ENCODE peak calls at places on chromosome 1, in ten cellular contexts. I is BJ, D is spleen, C is WTC11, Z is astrocyte of the spinal cord, W is lower lobe of right lung, L is cardiac fibroblast, B is GM10248, N is endothelial cell of umbilical vein, A is PC-9. X is an unnamed sample.

GRCh38 chr1:162235261-162235780 is 141.3 kb downstream of the SPATA46 start:
- DNase-seq in I (peak; percentile 94), D (no peak), C (no peak), Z (peak; percentile 66), W (no peak), L (peak; percentile 22), B (no peak), N (no peak), A (no peak), X (peak; percentile 65)

GRCh38 chr1:215457213-215457612 is 109.9 kb upstream of the KCTD3 start:
- DNase-seq in I (no peak), D (no peak), C (no peak), Z (no peak), W (no peak), L (no peak), B (no peak), N (no peak), A (no peak), X (no peak)

GRCh38 chr1:100246738-100247137 is 2.9 kb downstream of the DBT start:
- DNase-seq in I (no peak), D (no peak), C (no peak), Z (no peak), W (no peak), L (no peak), B (no peak), N (no peak), A (no peak), X (no peak)

GRCh38 chr1:145845144-145845513 is 301 bp upstream of the NUDT17 start:
- DNase-seq in I (no peak), D (no peak), C (no peak), Z (no peak), W (no peak), L (no peak), B (peak; percentile 77), N (no peak), A (no peak), X (no peak)

GRCh38 chr1:100538935-100539835 is 1.2 kb downstream of the GPR88 start:
- DNase-seq in I (no peak), D (peak; percentile 82), C (peak; percentile 41), Z (no peak), W (peak; percentile 56), L (peak; percentile 11), B (peak; percentile 30), N (peak; percentile 32), A (no peak), X (no peak)

GRCh38 chr1:166377896-166378295 is 211.1 kb upstream of the FAM78B start:
- DNase-seq in I (no peak), D (no peak), C (no peak), Z (no peak), W (no peak), L (no peak), B (no peak), N (no peak), A (no peak), X (no peak)

GRCh38 chr1:14980801-14981200 is 172.7 kb upstream of the TMEM51 start:
- DNase-seq in I (no peak), D (no peak), C (no peak), Z (peak; percentile 65), W (no peak), L (peak; percentile 20), B (no peak), N (no peak), A (no peak), X (no peak)

GRCh38 chr1:221366495-221367095 is 375.3 kb downstream of the DUSP10 start:
- DNase-seq in I (no peak), D (no peak), C (no peak), Z (no peak), W (no peak), L (no peak), B (no peak), N (no peak), A (no peak), X (no peak)

GRCh38 chr1:62891961-62892562 is 108.1 kb downstream of the ATG4C start:
- DNase-seq in I (no peak), D (no peak), C (no peak), Z (no peak), W (no peak), L (no peak), B (no peak), N (no peak), A (no peak), X (no peak)

DNA sequence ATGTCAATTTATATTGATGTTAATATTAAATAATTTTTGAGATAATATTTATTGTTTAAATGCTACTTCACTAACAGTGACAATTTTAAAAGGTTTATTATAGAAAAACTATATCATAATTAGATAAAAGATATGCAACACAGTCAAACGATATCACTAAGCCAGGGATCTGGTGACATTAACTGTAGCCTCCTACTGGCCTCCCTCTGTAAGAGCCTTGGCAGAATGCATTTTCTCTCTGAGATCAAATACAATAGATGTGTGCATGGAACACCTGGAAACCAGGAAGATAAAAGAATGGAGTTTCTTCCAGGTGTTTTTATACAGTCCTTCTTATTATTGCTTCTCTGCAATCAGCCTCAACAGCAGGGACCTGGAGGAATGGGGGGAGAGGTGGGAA is 1762.1 kb downstream of the BRINP3 start:
- DNase-seq in I (no peak), D (no peak), C (no peak), Z (no peak), W (no peak), L (no peak), B (no peak), N (no peak), A (no peak), X (no peak)
- TF ChIP-seq CTCF in I (no peak), D (no peak), C (no peak), Z (no peak), W (no peak), L (no peak), B (no peak), N (peak; percentile 15), A (no peak), X (no peak)

GRCh38 chr1:9374748-9375345 is 82.2 kb downstream of the SPSB1 start:
- DNase-seq in I (no peak), D (no peak), C (no peak), Z (no peak), W (no peak), L (no peak), B (no peak), N (no peak), A (no peak), X (no peak)

GRCh38 chr1:9375912-9376311 is 83.2 kb downstream of the SPSB1 start:
- DNase-seq in I (no peak), D (no peak), C (no peak), Z (peak; percentile 57), W (no peak), L (no peak), B (no peak), N (no peak), A (no peak), X (no peak)

GRCh38 chr1:9371951-9372350 is 79.3 kb downstream of the SPSB1 start:
- DNase-seq in I (no peak), D (no peak), C (no peak), Z (no peak), W (no peak), L (no peak), B (no peak), N (no peak), A (no peak), X (no peak)

GRCh38 chr1:9371391-9371935 is 78.8 kb downstream of the SPSB1 start:
- DNase-seq in I (peak; percentile 66), D (no peak), C (no peak), Z (peak; percentile 87), W (no peak), L (peak; percentile 34), B (no peak), N (peak; percentile 95), A (no peak), X (peak; percentile 15)

DNA sequence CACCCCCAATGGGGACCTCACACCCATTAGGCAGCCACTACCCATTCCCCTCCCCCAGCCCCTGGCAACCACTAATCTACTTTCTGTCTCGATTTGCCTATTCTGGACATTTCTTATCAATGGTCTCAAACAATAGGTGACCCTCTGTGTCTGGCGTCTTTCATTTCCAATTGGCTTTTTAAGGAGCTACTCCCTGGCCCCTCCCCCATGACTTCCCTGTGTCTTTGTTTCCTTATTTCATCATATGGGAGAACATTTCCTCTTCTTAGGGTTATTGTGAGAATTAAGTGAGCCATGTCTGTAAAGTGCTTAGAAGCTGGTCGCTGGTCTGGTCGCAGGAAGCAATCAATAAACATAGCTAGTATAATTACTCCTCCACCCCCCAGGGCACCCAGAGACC is 80.9 kb downstream of the SPSB1 start:
- DNase-seq in I (no peak), D (no peak), C (no peak), Z (no peak), W (no peak), L (peak; percentile 30), B (no peak), N (peak; percentile 78), A (no peak), X (no peak)
- TF ChIP-seq CTCF in I (no peak), D (no peak), C (no peak), Z (no peak), W (no peak), L (no peak), B (no peak), N (no peak), A (no peak), X (no peak)

GRCh38 chr1:66924756-66925557 is at the start of the genes DNAI4 and MIER1:
- DNase-seq in I (peak; percentile 93), D (peak; percentile 100), C (peak; percentile 98), Z (peak; percentile 99), W (peak; percentile 99), L (peak; percentile 98), B (peak; percentile 99), N (peak; percentile 99), A (peak; percentile 93), X (peak; percentile 98)
- TF ChIP-seq CTCF in I (peak; percentile 18), D (peak; percentile 55), C (no peak), Z (no peak), W (peak; percentile 32), L (peak; percentile 17), B (no peak), N (peak; percentile 15), A (no peak), X (no peak)

DNA sequence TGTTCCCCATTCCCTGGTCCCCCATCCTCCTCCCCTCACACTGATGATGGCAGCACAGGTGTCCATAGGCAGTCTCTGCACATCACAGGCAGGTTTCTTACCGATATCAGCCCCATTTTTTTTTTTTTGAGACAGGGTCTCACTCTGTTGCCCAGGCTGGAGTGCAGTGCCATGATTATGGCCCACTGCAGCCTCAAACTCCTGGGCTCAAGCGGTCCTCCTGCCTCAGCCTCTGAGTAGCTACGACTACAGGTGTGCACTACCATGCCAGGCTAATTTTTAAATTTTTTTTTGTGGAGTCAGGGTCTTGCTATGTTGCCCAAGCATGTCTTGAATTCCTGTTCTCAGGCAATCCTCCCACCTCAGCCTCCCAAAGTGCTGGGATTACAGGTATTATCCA is 28.9 kb upstream of the SDHB start:
- DNase-seq in I (no peak), D (no peak), C (no peak), Z (no peak), W (no peak), L (no peak), B (no peak), N (no peak), A (no peak), X (no peak)
- TF ChIP-seq CTCF in I (no peak), D (no peak), C (no peak), Z (no peak), W (no peak), L (no peak), B (no peak), N (no peak), A (no peak), X (no peak)

DNA sequence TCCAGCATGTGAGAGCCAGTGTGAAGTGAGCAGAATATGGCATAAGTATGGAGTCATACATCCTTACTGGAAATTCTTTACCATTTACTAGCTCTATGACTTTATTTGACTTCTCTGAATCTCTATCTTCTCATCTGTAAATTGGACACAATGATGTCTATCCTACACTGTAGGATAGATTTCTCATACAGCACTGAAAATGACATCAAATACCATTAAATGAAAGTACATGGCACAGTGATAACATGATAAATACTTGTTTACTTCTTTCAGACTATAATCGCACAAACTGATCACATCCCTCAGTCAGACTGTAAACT is 1.3 kb upstream of the CTTNBP2NL start:
- DNase-seq in I (no peak), D (no peak), C (no peak), Z (no peak), W (no peak), L (no peak), B (no peak), N (no peak), A (no peak), X (no peak)
- TF ChIP-seq CTCF in I (no peak), D (no peak), C (no peak), Z (no peak), W (no peak), L (no peak), B (no peak), N (no peak), A (no peak), X (peak; percentile 0)

X was measured in HFFc6.